ENCODE peak calls at places on chromosomes 2 and 18, in six cellular contexts. Y, W, V, F, S and A are unnamed samples.

GRCh38 chr2:110891626-110892025 is 159.3 kb downstream of the ACOXL start:
- DNase-seq in Y (no peak), W (no peak), F (no peak), S (no peak), V (no peak), A (no peak)

GRCh38 chr2:220227272-220227920 is 600.0 kb downstream of the SLC4A3 start:
- DNase-seq in V (no peak), Y (no peak), F (no peak), S (no peak), W (no peak), A (no peak)

GRCh38 chr2:147572622-147573021 is 272.2 kb upstream of the ACVR2A start:
- DNase-seq in S (no peak), W (no peak), V (no peak), Y (no peak), F (no peak), A (no peak)

GRCh38 chr2:241810304-241811208 is 1.6 kb downstream of the NEU4 start:
- DNase-seq in Y (no peak), V (no peak), F (no peak), W (no peak), S (peak; percentile 81), A (no peak)

GRCh38 chr18:77016936-77017335 is 115.6 kb downstream of the MBP start:
- DNase-seq in V (no peak), W (no peak), Y (no peak), F (no peak), S (no peak), A (no peak)

GRCh38 chr2:45825001-45825651 is 173.7 kb downstream of the PRKCE start:
- DNase-seq in F (no peak), V (no peak), S (no peak), W (no peak), Y (no peak), A (no peak)

GRCh38 chr2:61017003-61017555 is 441 bp upstream of the PEX13 start:
- DNase-seq in V (peak; percentile 63), W (peak; percentile 78), F (peak; percentile 75), S (peak; percentile 70), Y (peak; percentile 74), A (peak; percentile 89)

GRCh38 chr2:20755132-20755800 is 67.6 kb downstream of the LDAH start:
- DNase-seq in S (no peak), Y (no peak), F (no peak), W (no peak), V (no peak), A (no peak)

GRCh38 chr2:238874330-238875050 is 26.6 kb downstream of the TWIST2 start:
- DNase-seq in W (no peak), F (no peak), Y (no peak), V (no peak), S (no peak), A (no peak)

GRCh38 chr2:128278979-128279378 is 39.7 kb downstream of the HS6ST1 start:
- DNase-seq in F (no peak), Y (no peak), S (no peak), V (no peak), W (no peak), A (no peak)

GRCh38 chr18:55997156-55997561 is 409.2 kb upstream of the TCF4 start:
- DNase-seq in V (no peak), W (no peak), Y (no peak), S (no peak), F (peak; percentile 92), A (no peak)

GRCh38 chr2:113200236-113200635 is 26.5 kb downstream of the PSD4 start:
- DNase-seq in W (no peak), V (no peak), Y (no peak), F (no peak), S (no peak), A (no peak)

GRCh38 chr18:75625966-75626365 is 198.5 kb upstream of the SMIM21 start:
- DNase-seq in Y (no peak), S (no peak), F (no peak), W (no peak), V (no peak), A (no peak)

GRCh38 chr18:22604390-22604985 is 186.8 kb upstream of the CTAGE1 start:
- DNase-seq in V (no peak), Y (peak; percentile 71), S (peak; percentile 71), F (no peak), W (peak; percentile 79), A (no peak)

GRCh38 chr2:44839370-44839769 is 102.1 kb upstream of the SIX3 start:
- DNase-seq in Y (no peak), F (no peak), W (no peak), V (no peak), S (no peak), A (no peak)

GRCh38 chr2:222655406-222655747 is 515 bp downstream of the FARSB start:
- DNase-seq in S (no peak), Y (peak; percentile 9), V (peak; percentile 26), W (no peak), F (no peak), A (no peak)

GRCh38 chr2:98564541-98565164 is 43.7 kb downstream of the COA5 start:
- DNase-seq in F (no peak), Y (no peak), W (no peak), S (no peak), V (peak; percentile 45), A (no peak)

GRCh38 chr2:186065491-186065890 is 326.9 kb downstream of the FSIP2 start:
- DNase-seq in Y (no peak), F (no peak), V (no peak), W (no peak), S (no peak), A (no peak)

GRCh38 chr2:217964658-217965161 is 38.1 kb downstream of the TNS1 start:
- DNase-seq in V (no peak), S (peak; percentile 51), Y (no peak), W (peak; percentile 23), F (no peak), A (no peak)

GRCh38 chr2:160224060-160224459 is 24.0 kb upstream of the ITGB6 start:
- DNase-seq in V (no peak), F (peak; percentile 39), W (peak; percentile 59), S (no peak), Y (peak; percentile 96), A (peak; percentile 55)

GRCh38 chr18:28002841-28003240 is 174.1 kb downstream of the CDH2 start:
- DNase-seq in F (no peak), Y (no peak), S (no peak), W (no peak), V (no peak), A (no peak)

GRCh38 chr2:211867845-211868361 is 670.7 kb downstream of the ERBB4 start:
- DNase-seq in S (no peak), W (no peak), F (peak; percentile 34), Y (no peak), V (no peak), A (peak; percentile 39)

GRCh38 chr18:44598514-44598913 is 82.2 kb upstream of the SETBP1 start:
- DNase-seq in F (no peak), V (no peak), W (no peak), Y (no peak), S (no peak), A (no peak)

DNA sequence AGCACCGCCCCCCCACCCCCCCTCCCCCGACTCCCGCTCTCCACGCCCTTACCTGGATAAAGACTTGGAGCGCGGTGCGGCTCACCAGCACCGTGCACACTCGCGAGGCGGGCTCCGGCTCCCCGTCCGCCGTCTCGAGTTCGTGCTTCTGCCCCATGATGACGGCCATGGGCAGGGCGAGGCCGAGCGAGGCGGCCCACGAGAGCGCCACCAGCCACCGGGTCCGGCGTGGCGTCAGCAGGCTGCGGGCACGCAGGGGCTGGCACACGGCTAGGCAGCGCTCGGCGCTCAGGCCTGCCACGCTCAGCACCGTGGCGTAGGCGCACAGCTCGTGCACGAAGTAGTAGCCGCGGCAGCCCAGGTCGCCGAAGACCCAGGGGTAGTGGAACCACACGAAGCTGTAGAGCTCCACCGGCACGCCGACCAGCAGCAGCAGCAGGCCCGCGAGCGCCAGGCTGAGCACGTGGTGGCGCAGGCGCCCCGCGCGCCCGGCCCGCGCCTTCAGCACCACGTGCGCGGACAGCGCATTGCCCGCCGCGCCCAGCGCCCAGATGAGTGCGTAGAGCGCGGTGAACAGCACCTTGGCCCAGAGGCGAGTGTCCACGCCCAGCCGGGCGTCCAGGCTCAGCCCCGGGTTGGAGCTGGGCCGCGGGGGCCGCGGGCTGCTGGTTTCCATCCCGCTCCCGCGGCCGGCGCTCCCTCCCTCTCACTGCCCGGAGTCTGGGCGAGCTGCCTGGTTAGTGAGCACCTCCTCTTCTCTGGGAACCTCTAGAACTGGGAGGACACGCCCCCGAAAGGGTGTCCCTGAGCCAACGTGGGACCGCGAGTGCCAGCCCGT is at the start of gene NTSR2:
- DNase-seq in V (no peak), Y (peak; percentile 24), W (peak; percentile 75), F (no peak), S (peak; percentile 75), A (no peak)
- H3K27me3 ChIP-seq in V (peaks cover 3% of the 10 kb centered on the region), Y (peaks cover 13% of the 10 kb centered on the region), W (no peaks in the 10 kb centered on the region), F (no peaks in the 10 kb centered on the region), S (peaks cover 11% of the 10 kb centered on the region), A (peaks cover 3% of the 10 kb centered on the region)

GRCh38 chr18:35123811-35124210 is 82.6 kb downstream of the MAPRE2 start:
- DNase-seq in F (no peak), S (no peak), V (no peak), W (no peak), Y (no peak), A (no peak)

GRCh38 chr18:35118641-35119040 is 77.4 kb downstream of the MAPRE2 start:
- DNase-seq in S (no peak), Y (no peak), W (no peak), V (no peak), F (no peak), A (no peak)

GRCh38 chr18:35121531-35121930 is 80.3 kb downstream of the MAPRE2 start:
- DNase-seq in W (no peak), Y (no peak), S (no peak), F (no peak), V (no peak), A (no peak)

GRCh38 chr18:35121038-35121437 is 79.8 kb downstream of the MAPRE2 start:
- DNase-seq in Y (no peak), S (no peak), W (no peak), F (no peak), V (no peak), A (no peak)

DNA sequence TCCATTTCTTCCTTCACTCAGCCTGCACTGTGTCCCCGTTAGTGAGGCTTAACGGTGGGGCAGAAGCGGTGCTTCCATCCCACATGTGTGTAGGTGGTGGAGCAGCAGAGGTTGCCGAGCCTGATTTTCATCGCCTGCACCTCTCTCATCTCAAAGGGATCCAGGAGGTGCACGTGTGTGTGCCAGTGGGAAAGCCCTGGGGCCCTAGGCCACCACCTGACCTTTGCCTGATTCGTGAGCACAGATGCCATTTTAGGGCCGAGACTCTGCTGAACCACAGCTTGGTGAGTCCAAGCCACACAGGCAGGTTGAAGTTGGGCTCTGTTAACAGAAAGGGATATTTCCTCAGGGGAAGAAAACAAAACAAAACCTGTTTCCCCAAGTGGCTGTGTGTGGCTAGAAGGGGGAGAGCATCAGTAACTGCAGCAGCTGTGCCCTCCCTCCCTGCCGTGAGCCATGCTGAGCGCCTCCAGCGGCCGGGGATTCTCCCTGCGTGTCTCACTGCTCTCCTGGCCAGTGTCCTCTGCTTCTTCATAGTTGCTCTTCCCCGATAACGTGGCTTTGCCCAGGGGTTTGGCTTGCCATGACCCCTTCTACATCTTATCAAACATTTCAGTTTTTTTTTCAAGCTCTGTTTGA is 81.5 kb downstream of the MAPRE2 start:
- DNase-seq in S (peak; percentile 51), F (no peak), W (peak; percentile 77), Y (peak; percentile 37), V (no peak), A (no peak)
- TF ChIP-seq CTCF in S (peak; percentile 33), F (no peak), W (peak; percentile 48), Y (peak; percentile 68), V (no peak), A (peak; percentile 27)

GRCh38 chr2:17252258-17252657 is 266.0 kb downstream of the RAD51AP2 start:
- DNase-seq in F (no peak), V (no peak), W (no peak), S (no peak), Y (no peak), A (no peak)
- H3K4me3 ChIP-seq in F (no peak overlapping the region), V (no peak overlapping the region), W (no peak overlapping the region), S (no peak overlapping the region), Y (no peak overlapping the region), A (no peak overlapping the region)

GRCh38 chr2:149271575-149271974 is 58.8 kb upstream of the LYPD6 start:
- DNase-seq in V (no peak), S (no peak), Y (no peak), W (no peak), F (peak; percentile 8), A (peak; percentile 29)
- H3K27me3 ChIP-seq in V (no peaks in the 10 kb centered on the region), S (no peaks in the 10 kb centered on the region), Y (no peaks in the 10 kb centered on the region), W (no peaks in the 10 kb centered on the region), F (no peaks in the 10 kb centered on the region), A (no peaks in the 10 kb centered on the region)